ENCODE peak calls at places on chromosomes 13 and 19, in seven cellular contexts. One of them, this sample, is unnamed.
A peak's percentile ranks its signal among the peaks of the same experiment; 100 is the strongest.

GRCh38 chr13:40384976-40385857 is 281.2 kb downstream of the FOXO1 start:
- DNase-seq in cardiac fibroblast: no peak
- DNase-seq in endothelial cell: no peak
- DNase-seq in mucosa of descending colon: no peak
- DNase-seq in lower lobe of right lung: no peak
- DNase-seq in fibroblast of lung: peak; percentile 21
- DNase-seq in tibial nerve: no peak
- DNase-seq in this sample: no peak

GRCh38 chr13:112733661-112734379 is 44.0 kb downstream of the ATP11A start:
- DNase-seq in fibroblast of lung: peak; percentile 27
- DNase-seq in mucosa of descending colon: no peak
- DNase-seq in cardiac fibroblast: no peak
- DNase-seq in endothelial cell: no peak
- DNase-seq in tibial nerve: no peak
- DNase-seq in lower lobe of right lung: no peak
- DNase-seq in this sample: no peak

GRCh38 chr19:56114711-56115110 is 6.4 kb downstream of the ZNF787 start:
- DNase-seq in lower lobe of right lung: peak; percentile 35
- DNase-seq in fibroblast of lung: no peak
- DNase-seq in cardiac fibroblast: no peak
- DNase-seq in endothelial cell: no peak
- DNase-seq in tibial nerve: no peak
- DNase-seq in mucosa of descending colon: no peak
- DNase-seq in this sample: no peak

GRCh38 chr13:66859078-66859477 is 371.1 kb downstream of the PCDH9 start:
- DNase-seq in cardiac fibroblast: no peak
- DNase-seq in lower lobe of right lung: no peak
- DNase-seq in tibial nerve: no peak
- DNase-seq in fibroblast of lung: no peak
- DNase-seq in mucosa of descending colon: no peak
- DNase-seq in endothelial cell: no peak
- DNase-seq in this sample: no peak

GRCh38 chr19:17861542-17862402 is 2.1 kb downstream of the RPL18A start:
- DNase-seq in endothelial cell: no peak
- DNase-seq in cardiac fibroblast: no peak
- DNase-seq in tibial nerve: no peak
- DNase-seq in fibroblast of lung: no peak
- DNase-seq in mucosa of descending colon: no peak
- DNase-seq in lower lobe of right lung: no peak
- DNase-seq in this sample: no peak

GRCh38 chr13:83879431-83880171 is 2.7 kb downstream of the SLITRK1 start:
- DNase-seq in lower lobe of right lung: no peak
- DNase-seq in endothelial cell: no peak
- DNase-seq in mucosa of descending colon: no peak
- DNase-seq in cardiac fibroblast: no peak
- DNase-seq in fibroblast of lung: peak; percentile 24
- DNase-seq in tibial nerve: no peak
- DNase-seq in this sample: no peak

GRCh38 chr19:44593294-44593693 is 20.1 kb upstream of the IGSF23 start:
- DNase-seq in fibroblast of lung: no peak
- DNase-seq in lower lobe of right lung: no peak
- DNase-seq in mucosa of descending colon: no peak
- DNase-seq in endothelial cell: no peak
- DNase-seq in tibial nerve: no peak
- DNase-seq in cardiac fibroblast: no peak
- DNase-seq in this sample: no peak

GRCh38 chr19:28838909-28839308 is 374.0 kb downstream of the UQCRFS1 start:
- DNase-seq in lower lobe of right lung: no peak
- DNase-seq in endothelial cell: no peak
- DNase-seq in fibroblast of lung: no peak
- DNase-seq in mucosa of descending colon: no peak
- DNase-seq in cardiac fibroblast: no peak
- DNase-seq in tibial nerve: no peak
- DNase-seq in this sample: no peak

GRCh38 chr13:65387743-65388347 is 1842.3 kb downstream of the PCDH9 start:
- DNase-seq in tibial nerve: no peak
- DNase-seq in mucosa of descending colon: no peak
- DNase-seq in endothelial cell: no peak
- DNase-seq in lower lobe of right lung: no peak
- DNase-seq in cardiac fibroblast: no peak
- DNase-seq in fibroblast of lung: no peak
- DNase-seq in this sample: no peak

GRCh38 chr19:47391510-47392223 is 27.7 kb downstream of the MEIS3 start:
- DNase-seq in cardiac fibroblast: peak; percentile 78
- DNase-seq in endothelial cell: peak; percentile 84
- DNase-seq in lower lobe of right lung: peak; percentile 86
- DNase-seq in fibroblast of lung: peak; percentile 46
- DNase-seq in mucosa of descending colon: peak; percentile 71
- DNase-seq in tibial nerve: peak; percentile 61
- DNase-seq in this sample: peak; percentile 83

GRCh38 chr13:110028311-110028710 is 241.9 kb upstream of the IRS2 start:
- DNase-seq in mucosa of descending colon: no peak
- DNase-seq in fibroblast of lung: no peak
- DNase-seq in endothelial cell: no peak
- DNase-seq in cardiac fibroblast: no peak
- DNase-seq in lower lobe of right lung: no peak
- DNase-seq in tibial nerve: no peak
- DNase-seq in this sample: no peak

GRCh38 chr19:16860118-16860517 is 28.7 kb upstream of the F2RL3 start:
- DNase-seq in endothelial cell: no peak
- DNase-seq in cardiac fibroblast: no peak
- DNase-seq in lower lobe of right lung: no peak
- DNase-seq in fibroblast of lung: no peak
- DNase-seq in mucosa of descending colon: no peak
- DNase-seq in tibial nerve: no peak
- DNase-seq in this sample: no peak

DNA sequence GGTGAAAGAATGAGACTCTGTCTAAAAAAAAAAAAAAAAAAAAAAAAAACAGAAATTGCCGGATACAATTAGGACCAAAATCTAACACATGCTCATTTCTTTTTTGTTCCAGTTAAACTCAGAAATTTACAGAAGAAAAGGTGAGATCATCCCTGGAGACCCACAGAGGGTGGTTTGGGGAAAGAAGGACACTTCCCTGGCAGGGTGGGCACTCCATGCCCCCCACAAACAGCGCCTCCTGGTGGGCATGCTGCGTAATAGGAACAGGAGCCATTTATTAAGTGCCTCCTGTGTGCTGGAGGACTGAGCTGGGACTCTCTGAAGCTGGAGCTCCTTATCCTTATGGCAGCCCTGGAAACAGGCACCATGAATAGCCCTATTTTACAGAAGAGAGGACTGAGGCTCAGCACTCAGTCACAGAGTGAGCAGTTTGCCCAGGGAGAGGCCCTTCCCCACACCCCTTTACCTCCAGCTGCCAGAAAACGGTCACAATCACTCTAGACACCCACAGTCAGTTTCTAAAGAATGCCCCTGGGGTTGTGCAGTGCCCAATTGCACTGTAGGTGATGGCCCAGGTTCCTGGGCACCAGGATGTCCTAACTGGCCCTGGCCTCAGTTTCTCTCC is 10.1 kb downstream of the C19orf38 start:
- DNase-seq in lower lobe of right lung: no peak
- DNase-seq in cardiac fibroblast: peak; percentile 46
- DNase-seq in endothelial cell: peak; percentile 60
- DNase-seq in fibroblast of lung: no peak
- DNase-seq in tibial nerve: no peak
- DNase-seq in mucosa of descending colon: no peak
- DNase-seq in this sample: peak; percentile 48
- TF ChIP-seq CTCF in lower lobe of right lung: peak; percentile 64
- TF ChIP-seq CTCF in cardiac fibroblast: peak; percentile 96
- TF ChIP-seq CTCF in endothelial cell: peak; percentile 89
- TF ChIP-seq CTCF in fibroblast of lung: peak; percentile 86
- TF ChIP-seq CTCF in tibial nerve: peak; percentile 32
- TF ChIP-seq CTCF in mucosa of descending colon: no peak
- TF ChIP-seq CTCF in this sample: peak; percentile 79

GRCh38 chr19:50549059-50549926 is 18.9 kb downstream of the LRRC4B start:
- DNase-seq in lower lobe of right lung: no peak
- DNase-seq in endothelial cell: no peak
- DNase-seq in mucosa of descending colon: no peak
- DNase-seq in fibroblast of lung: no peak
- DNase-seq in cardiac fibroblast: no peak
- DNase-seq in tibial nerve: no peak
- DNase-seq in this sample: no peak

GRCh38 chr19:50546527-50547221 is 21.6 kb downstream of the LRRC4B start:
- DNase-seq in fibroblast of lung: no peak
- DNase-seq in cardiac fibroblast: no peak
- DNase-seq in tibial nerve: no peak
- DNase-seq in endothelial cell: no peak
- DNase-seq in mucosa of descending colon: no peak
- DNase-seq in lower lobe of right lung: no peak
- DNase-seq in this sample: no peak

GRCh38 chr19:50548191-50549058 is 19.8 kb downstream of the LRRC4B start:
- DNase-seq in tibial nerve: no peak
- DNase-seq in fibroblast of lung: no peak
- DNase-seq in endothelial cell: no peak
- DNase-seq in lower lobe of right lung: no peak
- DNase-seq in mucosa of descending colon: no peak
- DNase-seq in cardiac fibroblast: no peak
- DNase-seq in this sample: no peak

GRCh38 chr19:50549927-50550593 is 18.2 kb downstream of the LRRC4B start:
- DNase-seq in mucosa of descending colon: no peak
- DNase-seq in lower lobe of right lung: no peak
- DNase-seq in tibial nerve: no peak
- DNase-seq in endothelial cell: no peak
- DNase-seq in fibroblast of lung: no peak
- DNase-seq in cardiac fibroblast: no peak
- DNase-seq in this sample: no peak

DNA sequence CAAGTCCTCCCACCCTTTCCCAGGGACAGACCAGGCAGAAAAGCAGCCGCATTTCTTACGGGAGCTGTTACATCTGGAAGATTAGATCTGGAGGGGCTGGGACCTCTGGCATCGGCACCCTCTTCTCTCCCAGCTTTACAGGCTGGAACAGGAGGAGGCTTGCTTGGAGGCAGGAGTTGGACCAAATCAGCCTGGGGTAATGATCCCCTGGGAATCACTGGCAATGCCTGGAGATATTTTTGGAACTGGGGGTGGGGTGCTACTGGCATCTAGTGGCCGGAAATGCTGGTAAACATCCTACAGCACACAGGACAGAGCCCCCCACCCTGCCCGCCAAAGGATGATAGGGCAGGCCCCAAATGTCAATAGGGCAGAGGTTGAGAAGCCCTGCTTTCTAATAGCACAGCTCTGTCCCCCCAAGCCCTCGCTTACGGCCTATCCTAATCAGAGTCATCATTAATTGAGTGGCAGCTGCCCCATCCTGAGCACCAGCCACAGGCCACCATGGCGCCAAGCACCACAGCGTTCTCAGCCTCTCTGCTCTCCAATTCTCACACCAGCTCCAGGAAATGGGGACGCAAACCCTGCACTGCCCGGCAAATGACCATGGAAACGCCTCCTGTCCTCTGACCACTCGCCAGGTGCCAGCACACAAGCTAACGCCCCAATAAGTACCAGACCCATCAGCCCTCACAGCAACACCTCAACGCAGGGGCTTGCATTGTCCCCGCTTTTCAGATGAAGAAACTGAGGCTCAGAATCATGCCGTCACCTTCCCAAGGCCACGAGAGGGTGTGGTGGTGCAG is 20.6 kb downstream of the LRRC4B start:
- DNase-seq in tibial nerve: no peak
- DNase-seq in lower lobe of right lung: no peak
- DNase-seq in mucosa of descending colon: no peak
- DNase-seq in fibroblast of lung: no peak
- DNase-seq in cardiac fibroblast: no peak
- DNase-seq in endothelial cell: no peak
- DNase-seq in this sample: no peak
- TF ChIP-seq CTCF in tibial nerve: no peak
- TF ChIP-seq CTCF in lower lobe of right lung: no peak
- TF ChIP-seq CTCF in mucosa of descending colon: no peak
- TF ChIP-seq CTCF in fibroblast of lung: no peak
- TF ChIP-seq CTCF in cardiac fibroblast: no peak
- TF ChIP-seq CTCF in endothelial cell: no peak
- TF ChIP-seq CTCF in this sample: no peak

DNA sequence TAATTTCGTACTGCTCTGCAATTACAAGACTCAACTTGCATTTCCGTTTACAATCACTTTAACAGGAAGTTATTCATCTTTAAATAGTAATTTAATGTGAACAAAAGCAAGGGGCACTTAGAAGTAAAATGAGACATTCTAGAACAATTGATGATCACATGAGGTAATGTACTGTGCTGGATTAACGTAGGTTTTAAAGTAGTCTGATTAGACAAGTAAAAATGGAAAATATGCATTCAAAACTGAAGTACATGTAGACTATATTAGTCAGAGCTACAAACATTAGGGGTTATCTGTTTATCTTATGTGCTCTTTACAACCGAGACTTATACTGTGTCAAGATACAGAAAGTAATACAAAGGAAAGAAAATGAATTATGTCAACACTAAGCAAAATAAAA is 1528.0 kb downstream of the SLITRK5 start:
- DNase-seq in mucosa of descending colon: no peak
- DNase-seq in fibroblast of lung: peak; percentile 60
- DNase-seq in tibial nerve: no peak
- DNase-seq in cardiac fibroblast: no peak
- DNase-seq in lower lobe of right lung: no peak
- DNase-seq in endothelial cell: no peak
- DNase-seq in this sample: no peak
- TF ChIP-seq CTCF in mucosa of descending colon: no peak
- TF ChIP-seq CTCF in fibroblast of lung: no peak
- TF ChIP-seq CTCF in tibial nerve: no peak
- TF ChIP-seq CTCF in cardiac fibroblast: no peak
- TF ChIP-seq CTCF in lower lobe of right lung: no peak
- TF ChIP-seq CTCF in endothelial cell: no peak
- TF ChIP-seq CTCF in this sample: no peak

GRCh38 chr13:31020996-31021395 is 88.5 kb downstream of the TEX26 start:
- DNase-seq in tibial nerve: no peak
- DNase-seq in mucosa of descending colon: no peak
- DNase-seq in cardiac fibroblast: no peak
- DNase-seq in endothelial cell: no peak
- DNase-seq in lower lobe of right lung: no peak
- DNase-seq in fibroblast of lung: peak; percentile 38
- DNase-seq in this sample: no peak

GRCh38 chr13:31016342-31017325 is 84.2 kb downstream of the TEX26 start:
- DNase-seq in lower lobe of right lung: no peak
- DNase-seq in endothelial cell: no peak
- DNase-seq in fibroblast of lung: no peak
- DNase-seq in cardiac fibroblast: no peak
- DNase-seq in tibial nerve: no peak
- DNase-seq in mucosa of descending colon: no peak
- DNase-seq in this sample: no peak

GRCh38 chr13:31015207-31015606 is 82.8 kb downstream of the TEX26 start:
- DNase-seq in endothelial cell: no peak
- DNase-seq in fibroblast of lung: no peak
- DNase-seq in lower lobe of right lung: no peak
- DNase-seq in cardiac fibroblast: no peak
- DNase-seq in mucosa of descending colon: no peak
- DNase-seq in tibial nerve: no peak
- DNase-seq in this sample: no peak

GRCh38 chr13:31022491-31022890 is 90.0 kb downstream of the TEX26 start:
- DNase-seq in cardiac fibroblast: no peak
- DNase-seq in lower lobe of right lung: no peak
- DNase-seq in mucosa of descending colon: no peak
- DNase-seq in endothelial cell: no peak
- DNase-seq in fibroblast of lung: no peak
- DNase-seq in tibial nerve: no peak
- DNase-seq in this sample: no peak

DNA sequence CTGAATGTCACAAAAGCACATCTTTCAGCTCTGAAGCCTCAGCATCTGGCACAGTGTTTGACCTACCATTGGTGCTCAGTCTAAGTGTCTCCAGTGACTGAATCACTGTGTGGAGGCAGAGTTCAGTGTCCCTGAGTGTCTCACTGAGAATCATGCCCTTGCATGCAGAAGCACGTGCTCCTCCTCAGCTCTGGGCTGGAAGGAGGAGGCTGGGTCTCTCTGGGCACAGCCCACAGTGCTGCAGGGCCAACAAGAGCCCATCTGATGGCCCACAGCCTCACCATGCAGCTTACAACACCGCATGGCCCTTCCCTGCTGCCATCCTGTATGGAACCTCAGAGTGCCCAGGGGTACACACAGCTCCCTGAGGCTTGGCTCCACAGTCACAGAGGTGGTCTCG is 86.1 kb downstream of the TEX26 start:
- DNase-seq in fibroblast of lung: no peak
- DNase-seq in endothelial cell: no peak
- DNase-seq in cardiac fibroblast: no peak
- DNase-seq in mucosa of descending colon: no peak
- DNase-seq in tibial nerve: no peak
- DNase-seq in lower lobe of right lung: no peak
- DNase-seq in this sample: no peak
- TF ChIP-seq CTCF in fibroblast of lung: no peak
- TF ChIP-seq CTCF in endothelial cell: no peak
- TF ChIP-seq CTCF in cardiac fibroblast: no peak
- TF ChIP-seq CTCF in mucosa of descending colon: no peak
- TF ChIP-seq CTCF in tibial nerve: no peak
- TF ChIP-seq CTCF in lower lobe of right lung: no peak
- TF ChIP-seq CTCF in this sample: no peak